ENCODE peak calls at places on chromosomes 12 and 14, in nine cellular contexts. E is uterus, I is transverse colon, N is heart left ventricle, L is PC-3, R is AG04450, C is upper lobe of left lung, O is upper lobe of right lung, H is kidney. Q is an unnamed sample.

GRCh38 chr14:24695265-24696241 is 61.6 kb upstream of the GZMB start:
- DNase-seq in I (no peak), N (no peak), E (no peak), O (no peak), L (no peak), C (no peak), H (no peak), R (no peak), Q (no peak)

GRCh38 chr14:83842536-83842935 is 1687.4 kb upstream of the FLRT2 start:
- DNase-seq in C (no peak), E (no peak), H (no peak), I (no peak), N (no peak), O (no peak), L (no peak), R (no peak), Q (no peak)

GRCh38 chr12:204261-204678 is 9.7 kb downstream of the SLC6A12 start:
- DNase-seq in E (no peak), O (no peak), N (no peak), H (no peak), I (no peak), R (no peak), L (no peak), C (no peak), Q (peak)

GRCh38 chr12:95216704-95217376 is 427 bp downstream of the FGD6 start:
- DNase-seq in N (no peak), E (no peak), H (no peak), L (peak), R (no peak), I (no peak), O (no peak), C (no peak), Q (no peak)

GRCh38 chr14:24311837-24312615 is 724 bp downstream of the LTB4R start:
- DNase-seq in O (no peak), L (no peak), I (no peak), C (no peak), N (no peak), E (no peak), H (no peak), R (no peak), Q (peak)

GRCh38 chr14:73238262-73238852 is 1.1 kb downstream of the PAPLN start:
- DNase-seq in O (no peak), C (no peak), I (no peak), N (no peak), L (peak), R (peak), E (no peak), H (peak), Q (no peak)

GRCh38 chr14:96362071-96362964 is 823 bp downstream of the ATG2B start:
- DNase-seq in H (no peak), O (no peak), R (no peak), I (peak), N (peak), L (peak), C (no peak), E (peak), Q (peak)

GRCh38 chr12:97545804-97546203 is 83.2 kb downstream of the RMST start:
- DNase-seq in N (no peak), L (peak), E (no peak), R (no peak), H (no peak), I (no peak), O (no peak), C (no peak), Q (no peak)

GRCh38 chr12:19398376-19399363 is 40.6 kb upstream of the AEBP2 start:
- DNase-seq in O (no peak), C (no peak), N (no peak), L (no peak), I (no peak), E (no peak), H (no peak), R (no peak), Q (peak)

GRCh38 chr12:58285551-58285950 is 344.2 kb downstream of the ATP23 start:
- DNase-seq in I (no peak), N (no peak), O (no peak), R (no peak), H (no peak), L (no peak), E (no peak), C (no peak), Q (no peak)

GRCh38 chr12:5506295-5506694 is 74.4 kb downstream of the NTF3 start:
- DNase-seq in I (no peak), C (no peak), L (no peak), R (no peak), N (no peak), H (no peak), O (no peak), E (no peak), Q (no peak)

GRCh38 chr14:97077253-97077653 is 280.1 kb downstream of the VRK1 start:
- DNase-seq in E (peak), O (no peak), C (no peak), H (no peak), N (peak), I (peak), L (peak), R (no peak), Q (no peak)

GRCh38 chr12:58919271-58920101 is 818 bp downstream of the LRIG3 start:
- DNase-seq in C (no peak), R (no peak), E (peak), N (peak), L (peak), I (peak), H (no peak), O (peak), Q (peak)

DNA sequence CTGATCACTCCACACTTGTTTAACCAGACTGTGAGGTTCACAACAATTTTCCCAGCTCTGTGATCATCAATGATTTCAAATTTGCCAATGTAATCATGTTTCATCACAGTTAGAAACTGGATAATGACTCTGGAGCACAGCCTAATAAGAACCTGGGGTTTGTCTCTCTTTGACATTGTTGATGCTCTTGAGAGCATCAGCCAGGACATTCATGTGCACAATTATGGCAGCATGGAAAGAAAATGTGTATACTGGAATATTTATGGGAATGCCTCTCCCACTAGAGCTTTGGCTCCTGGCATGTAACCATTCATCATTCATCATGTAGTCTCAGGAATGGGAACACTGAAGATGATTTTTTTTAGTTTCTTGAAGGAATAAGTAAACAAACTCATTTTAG is 47.0 kb downstream of the SIX1 start:
- DNase-seq in I (no peak), R (no peak), E (no peak), N (no peak), L (no peak), O (no peak), H (no peak), C (no peak), Q (no peak)
- TF ChIP-seq CTCF in I (no peak), R (no peak), E (no peak), N (no peak), L (no peak), O (no peak), H (no peak), C (no peak), Q (no peak)

DNA sequence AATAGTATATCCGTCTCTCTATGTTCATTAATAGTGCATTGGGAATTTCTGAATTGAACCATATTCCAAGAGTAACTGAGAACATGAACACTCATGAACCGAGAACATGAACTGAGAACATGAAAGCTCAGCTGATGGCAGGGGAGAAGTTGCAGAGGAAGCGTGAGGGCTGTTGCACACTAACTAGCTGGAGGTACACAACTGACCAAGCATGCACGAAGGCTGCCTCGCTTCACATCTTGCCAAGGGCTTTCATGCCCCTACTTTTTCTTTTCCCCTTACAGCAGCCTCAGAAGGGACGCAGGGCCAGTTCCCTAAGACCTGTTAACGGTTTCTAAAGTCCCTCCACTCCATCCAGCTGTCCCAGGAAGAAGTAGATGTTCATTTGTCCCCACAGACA is 4.3 kb downstream of the RNASE1 start:
- DNase-seq in O (no peak), H (no peak), I (no peak), N (no peak), C (no peak), E (no peak), L (no peak), R (no peak), Q (no peak)
- H3K27ac ChIP-seq in O (peak), H (no peak), I (peak), N (peak), C (peak), E (no peak), L (no peak), R (no peak), Q (no peak)

DNA sequence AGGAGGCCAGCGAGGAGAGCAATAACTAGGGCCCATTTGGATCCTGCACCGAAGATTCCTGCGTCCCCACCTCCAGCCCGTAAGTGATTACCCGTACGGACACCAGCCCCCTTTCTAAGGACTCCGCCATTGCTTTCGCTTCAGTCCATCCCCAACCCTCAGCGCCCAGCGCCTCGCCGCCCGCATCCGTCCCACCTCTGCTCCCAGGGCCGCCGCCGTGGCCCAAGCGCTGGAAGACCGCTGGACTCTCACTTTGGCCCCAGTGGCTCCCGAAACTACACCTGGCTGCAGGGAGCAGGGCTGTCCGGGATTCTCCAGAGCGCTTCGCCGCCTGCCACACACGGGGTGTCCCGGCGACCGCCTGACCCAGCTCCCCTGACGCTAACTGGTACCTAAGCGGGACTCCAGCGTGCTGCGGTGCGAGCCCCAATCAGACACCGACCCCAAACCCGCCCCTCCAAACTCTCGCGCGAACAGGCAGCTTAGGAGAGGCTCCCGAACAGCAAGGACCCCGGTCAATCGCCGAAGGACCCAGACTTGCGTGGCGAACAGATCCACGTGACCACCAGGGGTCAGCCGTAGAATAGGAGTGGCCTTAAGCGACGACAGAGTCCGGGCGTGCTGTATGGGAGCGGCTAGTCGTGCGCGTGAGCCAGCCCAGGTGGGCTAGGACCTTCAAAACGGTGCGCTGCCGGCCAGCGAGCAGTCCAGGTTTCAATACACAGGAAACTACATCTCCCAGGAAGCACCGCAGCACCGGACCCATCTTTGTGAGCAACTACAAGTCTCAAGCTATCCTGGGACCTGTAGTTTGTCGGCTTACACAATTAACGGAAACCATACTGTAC is at the start of gene CNPY2:
- DNase-seq in H (peak), C (peak), I (peak), E (peak), O (peak), N (peak), R (peak), L (peak), Q (peak)
- H3K4me3 ChIP-seq in H (peak), C (peak), I (peak), E (peak), O (peak), N (peak), R (peak), L (peak), Q (peak)

GRCh38 chr14:28142400-28143015 is 624.1 kb upstream of the FOXG1 start:
- DNase-seq in C (no peak), O (no peak), H (no peak), R (no peak), N (no peak), E (no peak), L (peak), I (no peak), Q (no peak)
- TF ChIP-seq CTCF in C (no peak), O (no peak), H (no peak), R (no peak), N (no peak), E (no peak), L (peak), I (no peak), Q (no peak)

DNA sequence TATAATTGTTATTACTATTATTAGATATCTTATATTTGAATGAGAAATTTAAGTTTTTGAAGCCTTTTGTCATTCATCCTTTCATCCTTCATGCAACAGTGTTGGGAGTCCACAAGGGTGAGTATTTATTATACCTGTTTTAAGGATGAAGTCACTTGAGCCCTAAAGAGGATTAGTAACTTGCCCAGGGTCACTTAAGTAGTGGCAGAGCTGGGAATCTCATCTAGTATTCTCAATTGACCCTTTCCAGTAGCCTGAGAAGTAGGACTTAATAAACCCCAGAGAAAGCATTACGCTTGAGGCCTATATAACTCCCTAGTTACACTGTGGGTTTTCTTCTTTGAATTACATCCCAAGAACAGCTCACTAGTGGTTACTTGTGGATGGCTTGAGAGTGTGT is 119.8 kb downstream of the SRGAP1 start:
- DNase-seq in I (no peak), L (no peak), C (no peak), O (no peak), H (no peak), R (no peak), E (no peak), N (no peak), Q (no peak)
- H3K27ac ChIP-seq in I (peak), L (no peak), C (no peak), O (no peak), H (no peak), R (no peak), E (no peak), N (no peak), Q (no peak)

GRCh38 chr12:57248934-57249742 is 1.8 kb downstream of the STAC3 start:
- DNase-seq in N (no peak), C (no peak), I (no peak), R (no peak), L (no peak), O (no peak), E (no peak), H (no peak), Q (no peak)

GRCh38 chr12:57250541-57250940 is 446 bp downstream of the STAC3 start:
- DNase-seq in I (no peak), E (no peak), O (no peak), R (no peak), C (no peak), N (no peak), L (no peak), H (no peak), Q (no peak)

GRCh38 chr12:57244306-57244696 is 6.7 kb downstream of the STAC3 start:
- DNase-seq in I (no peak), L (no peak), E (no peak), H (no peak), N (no peak), C (no peak), R (no peak), O (no peak), Q (no peak)

GRCh38 chr12:57243521-57244305 is 7.3 kb downstream of the STAC3 start:
- DNase-seq in O (peak), I (peak), N (peak), H (peak), R (no peak), E (peak), C (peak), L (peak), Q (peak)

DNA sequence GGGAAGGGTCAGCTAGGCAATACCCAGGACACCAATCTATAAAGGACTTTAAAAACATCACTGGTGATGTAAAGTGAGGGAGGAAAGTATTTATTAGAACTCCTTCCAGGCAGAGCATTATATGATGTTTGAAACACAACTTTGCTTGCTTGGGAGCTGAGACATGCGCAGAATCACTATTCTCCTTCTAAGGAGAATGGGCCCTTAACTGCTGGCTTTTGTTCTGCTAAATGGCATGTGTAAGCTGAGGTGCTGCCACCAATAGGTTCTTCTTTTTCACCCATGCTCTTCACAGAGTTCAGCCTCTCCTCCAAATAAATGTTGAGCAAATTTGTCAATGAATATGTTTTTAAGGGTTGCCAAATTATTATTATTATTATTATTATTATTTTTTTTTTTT is 3.9 kb downstream of the STAC3 start:
- DNase-seq in N (no peak), O (no peak), E (no peak), R (no peak), H (no peak), I (no peak), L (no peak), C (no peak), Q (no peak)
- H3K4me3 ChIP-seq in N (no peak), O (no peak), E (no peak), R (no peak), H (no peak), I (no peak), L (no peak), C (no peak), Q (no peak)

DNA sequence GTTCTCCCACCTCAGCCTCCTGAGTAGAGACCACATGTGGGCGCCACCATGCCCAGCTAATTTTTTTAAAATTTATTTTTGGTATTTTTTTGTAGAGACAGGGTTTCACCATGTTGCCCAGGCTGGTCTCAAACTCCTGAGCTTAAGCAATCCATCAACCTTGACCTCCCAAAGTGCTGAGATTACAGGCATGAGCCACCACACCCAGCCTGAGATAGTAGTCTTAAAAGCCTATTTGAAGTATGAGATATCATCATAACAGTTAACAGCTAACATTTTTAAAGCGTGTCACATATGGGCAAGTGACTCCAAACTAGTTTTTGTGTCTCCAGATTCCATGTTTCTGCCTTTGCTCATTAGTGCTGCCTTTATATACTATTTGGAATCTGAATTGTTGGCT is 74.6 kb upstream of the WSCD2 start:
- DNase-seq in C (no peak), L (no peak), H (no peak), O (no peak), N (no peak), I (no peak), E (no peak), R (no peak), Q (no peak)
- TF ChIP-seq CTCF in C (no peak), L (no peak), H (no peak), O (no peak), N (no peak), I (no peak), E (no peak), R (no peak), Q (no peak)

Q was measured in spleen.